ENCODE peak calls at places on chromosome 5, in nine cellular contexts. H, O, Q, K, F, Y, C, G and D are unnamed samples.

GRCh38 chr5:77308154-77308960 is 97.9 kb downstream of the PDE8B start:
- DNase-seq in H (no peak), G (no peak), K (no peak), F (no peak), Y (no peak), O (no peak), Q (no peak), C (no peak), D (no peak)

GRCh38 chr5:113278976-113279375 is 155.8 kb downstream of the TSSK1B start:
- DNase-seq in K (no peak), Y (no peak), G (no peak), Q (no peak), F (peak), O (no peak), C (no peak), H (no peak), D (no peak)

GRCh38 chr5:83927140-83927733 is 206.6 kb upstream of the HAPLN1 start:
- DNase-seq in Q (peak), G (no peak), C (peak), K (peak), Y (peak), O (no peak), F (peak), H (peak), D (peak)

GRCh38 chr5:37212096-37212495 is 37.1 kb downstream of the CPLANE1 start:
- DNase-seq in F (no peak), H (no peak), O (no peak), Q (no peak), G (no peak), C (peak), Y (no peak), K (no peak), D (no peak)

GRCh38 chr5:55636711-55637110 is 75.4 kb downstream of the SLC38A9 start:
- DNase-seq in G (no peak), Y (peak), C (peak), F (no peak), H (no peak), O (peak), K (peak), Q (no peak), D (no peak)

GRCh38 chr5:143119301-143119769 is 284.2 kb downstream of the NR3C1 start:
- DNase-seq in C (no peak), O (no peak), Q (no peak), G (no peak), H (peak), K (peak), Y (no peak), F (no peak), D (no peak)

GRCh38 chr5:140023611-140024191 is 19.4 kb downstream of the NRG2 start:
- DNase-seq in H (no peak), F (no peak), K (no peak), Y (no peak), C (no peak), G (no peak), Q (no peak), O (no peak), D (no peak)

GRCh38 chr5:179266291-179267070 is 78.8 kb downstream of the ADAMTS2 start:
- DNase-seq in K (peak), G (no peak), H (no peak), O (no peak), Y (no peak), Q (peak), F (no peak), C (no peak), D (no peak)

GRCh38 chr5:79108792-79109191 is 2.8 kb upstream of the BHMT start:
- DNase-seq in Q (no peak), K (no peak), C (no peak), G (no peak), F (no peak), O (no peak), Y (no peak), H (no peak), D (no peak)

GRCh38 chr5:79111960-79112702 is 522 bp downstream of the BHMT start:
- DNase-seq in Y (no peak), O (no peak), Q (no peak), G (no peak), K (no peak), F (no peak), H (no peak), C (no peak), D (peak)

GRCh38 chr5:79107020-79107796 is 4.4 kb upstream of the BHMT start:
- DNase-seq in Q (no peak), Y (no peak), F (no peak), H (no peak), C (no peak), G (no peak), K (no peak), O (no peak), D (no peak)

GRCh38 chr5:79111387-79111959 is at the start of gene BHMT:
- DNase-seq in O (no peak), Y (no peak), F (no peak), G (no peak), Q (no peak), K (no peak), C (no peak), H (no peak), D (peak)

DNA sequence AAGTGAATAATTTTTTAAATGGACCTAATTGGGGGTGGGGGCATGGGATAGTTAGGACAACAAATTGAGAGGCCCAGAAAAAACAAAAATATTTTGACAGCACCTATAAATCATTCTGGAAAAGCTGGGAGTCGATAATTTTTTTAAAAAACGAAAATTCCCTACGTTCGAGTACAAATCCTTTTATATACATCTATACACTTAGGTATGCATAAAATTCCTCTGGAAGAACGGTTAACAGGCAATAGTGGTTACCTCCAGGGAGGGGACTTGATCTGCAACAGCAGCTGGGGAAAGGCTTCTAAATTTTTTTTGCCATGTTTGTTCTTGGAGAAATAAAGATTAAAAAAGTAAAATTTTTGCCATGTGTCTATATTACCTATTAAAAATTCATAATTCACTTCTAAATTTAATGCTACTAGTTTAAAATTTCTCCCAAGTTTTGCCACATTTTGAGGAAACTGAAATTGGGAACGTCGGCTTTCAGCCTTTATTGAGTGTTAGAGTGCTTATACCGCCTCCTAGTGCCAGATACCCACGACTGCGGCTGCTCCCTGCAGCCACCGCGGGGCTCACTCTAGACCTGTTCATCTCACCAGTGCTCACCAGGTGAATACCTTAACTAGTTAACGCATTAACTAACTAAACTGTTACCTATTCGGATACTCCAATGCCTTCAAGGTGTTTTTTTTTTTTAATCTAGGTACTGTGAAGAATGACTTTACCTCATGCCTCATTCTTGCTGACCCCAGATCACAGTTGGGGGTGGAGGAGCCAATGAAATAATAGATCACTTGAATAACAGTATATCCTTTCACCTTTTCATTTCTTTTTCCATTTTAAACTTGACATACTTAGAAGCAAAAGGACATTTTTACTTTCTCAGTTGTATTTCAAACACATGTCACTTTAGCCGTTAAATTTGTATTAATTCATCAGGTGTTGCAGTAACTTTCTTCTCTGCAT is 1.8 kb upstream of the BHMT start:
- DNase-seq in Q (no peak), G (peak), O (no peak), K (no peak), H (peak), Y (no peak), F (no peak), C (peak), D (no peak)
- TF ChIP-seq CTCF in Q (peak), G (peak), O (peak), K (peak), H (peak), Y (peak), F (peak), C (peak), D (no peak)

DNA sequence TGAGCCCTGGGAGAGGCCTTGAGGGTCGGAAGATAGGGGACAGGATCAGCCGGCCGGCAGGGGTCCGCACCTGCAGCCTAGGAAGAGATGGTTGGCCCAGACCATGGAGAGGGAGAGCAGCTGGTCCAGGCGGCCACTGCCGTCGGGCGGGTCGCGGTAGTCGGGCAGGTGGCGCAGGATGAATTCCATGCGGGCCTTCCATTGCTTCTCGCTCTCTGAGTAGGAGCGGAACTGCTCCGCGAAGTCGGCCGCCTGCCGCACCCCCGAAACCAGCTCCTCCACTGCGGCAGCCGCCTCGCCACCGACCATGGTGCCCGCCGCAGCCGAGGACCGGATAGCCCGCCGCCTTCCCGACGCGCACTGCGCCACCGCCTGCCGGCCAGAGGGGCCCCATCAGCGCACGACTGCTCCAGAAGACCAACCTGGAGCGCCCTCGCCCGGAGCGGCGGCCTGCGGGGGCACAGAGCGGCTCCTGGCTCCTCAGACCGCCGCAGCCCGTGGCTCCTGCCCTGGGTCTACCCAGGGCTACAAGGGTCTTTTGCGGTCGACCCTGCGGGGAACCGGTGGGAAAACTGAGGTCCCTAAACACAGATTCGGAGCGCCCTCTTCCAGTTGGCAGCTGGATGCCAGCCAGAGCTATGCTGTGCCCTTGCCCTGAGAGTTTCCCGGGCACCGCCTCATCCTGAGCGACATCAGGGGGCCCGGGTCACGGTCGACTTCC is at the start of gene CDKN2AIPNL:
- DNase-seq in K (peak), H (peak), C (peak), O (peak), Y (peak), Q (peak), F (peak), G (peak), D (peak)
- TF ChIP-seq CTCF in K (peak), H (peak), C (peak), O (peak), Y (peak), Q (peak), F (peak), G (peak), D (no peak)

GRCh38 chr5:144183254-144183889 is 12.7 kb downstream of the KCTD16 start:
- DNase-seq in C (peak), G (no peak), Y (no peak), K (peak), O (no peak), H (peak), Q (no peak), F (peak), D (no peak)
- TF ChIP-seq CTCF in C (peak), G (peak), Y (peak), K (peak), O (peak), H (peak), Q (peak), F (peak), D (peak)

GRCh38 chr5:181222630-181223040 is 446 bp upstream of the TRIM41 start:
- DNase-seq in H (no peak), C (no peak), F (peak), G (no peak), Y (no peak), Q (peak), K (no peak), O (no peak), D (no peak)

GRCh38 chr5:181224390-181225234 is 1.5 kb downstream of the TRIM41 start:
- DNase-seq in H (peak), K (no peak), F (no peak), Q (no peak), O (no peak), C (no peak), G (peak), Y (no peak), D (no peak)

GRCh38 chr5:181223729-181224389 is 778 bp downstream of the TRIM41 start:
- DNase-seq in C (no peak), Q (peak), F (no peak), H (peak), O (no peak), K (no peak), Y (peak), G (peak), D (peak)

GRCh38 chr5:181221792-181222629 is 1.1 kb upstream of the TRIM41 start:
- DNase-seq in K (peak), C (peak), O (peak), Y (peak), G (peak), F (peak), H (peak), Q (peak), D (peak)

GRCh38 chr5:181223041-181223728 is at the start of gene TRIM41:
- DNase-seq in G (peak), K (peak), O (peak), Q (peak), C (peak), H (peak), F (peak), Y (peak), D (peak)
- TF ChIP-seq CTCF in G (no peak), K (peak), O (no peak), Q (peak), C (no peak), H (peak), F (peak), Y (no peak), D (no peak)

GRCh38 chr5:148934895-148935400 is 108.5 kb downstream of the ADRB2 start:
- DNase-seq in O (no peak), K (no peak), F (no peak), Q (no peak), Y (no peak), C (no peak), G (no peak), H (no peak), D (no peak)

GRCh38 chr5:148937239-148937638 is 110.8 kb downstream of the ADRB2 start:
- DNase-seq in F (no peak), K (no peak), C (no peak), O (no peak), Q (no peak), H (no peak), Y (no peak), G (no peak), D (no peak)

GRCh38 chr5:148931453-148932057 is 105.1 kb downstream of the ADRB2 start:
- DNase-seq in C (no peak), O (no peak), Q (no peak), K (no peak), Y (no peak), G (no peak), F (no peak), H (no peak), D (no peak)

GRCh38 chr5:148932355-148932935 is 106.0 kb downstream of the ADRB2 start:
- DNase-seq in Q (no peak), F (no peak), O (no peak), G (no peak), C (no peak), Y (no peak), H (no peak), K (peak), D (no peak)

GRCh38 chr5:148933903-148934432 is 107.6 kb downstream of the ADRB2 start:
- DNase-seq in K (no peak), G (no peak), O (no peak), C (no peak), H (no peak), Q (no peak), Y (no peak), F (no peak), D (no peak)
- TF ChIP-seq CTCF in K (no peak), G (no peak), O (no peak), C (no peak), H (no peak), Q (no peak), Y (no peak), F (no peak), D (no peak)

GRCh38 chr5:6393596-6394194 is 15.3 kb upstream of the MED10 start:
- DNase-seq in Q (no peak), G (no peak), H (no peak), K (no peak), Y (no peak), O (no peak), F (no peak), C (no peak), D (no peak)
- TF ChIP-seq CTCF in Q (no peak), G (no peak), H (no peak), K (no peak), Y (no peak), O (no peak), F (no peak), C (no peak), D (no peak)

GRCh38 chr5:169195601-169196000 is 105.3 kb downstream of the SLIT3 start:
- DNase-seq in G (no peak), O (no peak), K (no peak), F (no peak), Q (no peak), Y (no peak), H (no peak), C (no peak), D (no peak)

GRCh38 chr5:169200086-169200778 is 100.7 kb downstream of the SLIT3 start:
- DNase-seq in Q (peak), G (no peak), O (no peak), F (no peak), Y (no peak), H (no peak), K (peak), C (no peak), D (no peak)

GRCh38 chr5:169196059-169196458 is 104.9 kb downstream of the SLIT3 start:
- DNase-seq in K (no peak), F (no peak), O (no peak), H (no peak), Q (no peak), C (no peak), G (no peak), Y (no peak), D (no peak)

GRCh38 chr5:169201597-169201996 is 99.3 kb downstream of the SLIT3 start:
- DNase-seq in Q (no peak), K (no peak), Y (no peak), O (no peak), F (no peak), C (peak), H (no peak), G (no peak), D (no peak)

DNA sequence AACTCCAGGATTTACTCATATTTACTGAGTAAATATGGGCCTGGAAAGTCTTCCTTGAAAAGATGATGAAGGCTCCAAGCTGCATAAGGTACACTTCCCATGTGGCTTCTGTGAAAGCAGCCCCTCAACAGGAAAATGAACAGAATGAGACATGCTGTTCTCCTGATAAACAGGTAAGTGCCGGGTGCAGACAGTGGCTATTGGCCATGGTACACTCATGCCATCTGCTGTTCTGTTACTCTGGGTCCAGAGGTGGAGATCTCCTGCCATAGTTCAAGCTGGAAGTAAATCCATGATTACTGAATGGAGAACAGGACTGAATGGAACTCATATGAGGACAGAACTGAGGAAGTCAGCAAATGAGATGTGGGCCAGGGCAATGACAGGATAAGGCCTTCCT is 103.6 kb downstream of the SLIT3 start:
- DNase-seq in O (no peak), C (peak), Y (no peak), K (peak), Q (no peak), F (no peak), H (no peak), G (no peak), D (no peak)
- TF ChIP-seq CTCF in O (no peak), C (no peak), Y (peak), K (peak), Q (peak), F (peak), H (no peak), G (no peak), D (no peak)

GRCh38 chr5:145903113-145903512 is 30.3 kb upstream of the GRXCR2 start:
- DNase-seq in G (no peak), F (no peak), Q (no peak), K (no peak), Y (no peak), O (no peak), C (peak), H (peak), D (no peak)
- TF ChIP-seq CTCF in G (no peak), F (peak), Q (peak), K (peak), Y (no peak), O (no peak), C (no peak), H (peak), D (no peak)

GRCh38 chr5:175842947-175843793 is 28.2 kb upstream of the CPLX2 start:
- DNase-seq in F (peak), H (no peak), Y (no peak), Q (peak), G (no peak), O (no peak), K (peak), C (peak), D (peak)

GRCh38 chr5:175836741-175837729 is 34.3 kb upstream of the CPLX2 start:
- DNase-seq in K (no peak), Q (no peak), H (no peak), C (no peak), O (no peak), F (no peak), Y (no peak), G (no peak), D (peak)

GRCh38 chr5:175844174-175844573 is 27.2 kb upstream of the CPLX2 start:
- DNase-seq in Q (no peak), G (no peak), C (no peak), O (no peak), H (no peak), F (no peak), K (no peak), Y (no peak), D (no peak)

GRCh38 chr5:175842506-175842905 is 28.9 kb upstream of the CPLX2 start:
- DNase-seq in C (no peak), F (no peak), Q (no peak), O (no peak), Y (no peak), G (no peak), K (no peak), H (no peak), D (no peak)

DNA sequence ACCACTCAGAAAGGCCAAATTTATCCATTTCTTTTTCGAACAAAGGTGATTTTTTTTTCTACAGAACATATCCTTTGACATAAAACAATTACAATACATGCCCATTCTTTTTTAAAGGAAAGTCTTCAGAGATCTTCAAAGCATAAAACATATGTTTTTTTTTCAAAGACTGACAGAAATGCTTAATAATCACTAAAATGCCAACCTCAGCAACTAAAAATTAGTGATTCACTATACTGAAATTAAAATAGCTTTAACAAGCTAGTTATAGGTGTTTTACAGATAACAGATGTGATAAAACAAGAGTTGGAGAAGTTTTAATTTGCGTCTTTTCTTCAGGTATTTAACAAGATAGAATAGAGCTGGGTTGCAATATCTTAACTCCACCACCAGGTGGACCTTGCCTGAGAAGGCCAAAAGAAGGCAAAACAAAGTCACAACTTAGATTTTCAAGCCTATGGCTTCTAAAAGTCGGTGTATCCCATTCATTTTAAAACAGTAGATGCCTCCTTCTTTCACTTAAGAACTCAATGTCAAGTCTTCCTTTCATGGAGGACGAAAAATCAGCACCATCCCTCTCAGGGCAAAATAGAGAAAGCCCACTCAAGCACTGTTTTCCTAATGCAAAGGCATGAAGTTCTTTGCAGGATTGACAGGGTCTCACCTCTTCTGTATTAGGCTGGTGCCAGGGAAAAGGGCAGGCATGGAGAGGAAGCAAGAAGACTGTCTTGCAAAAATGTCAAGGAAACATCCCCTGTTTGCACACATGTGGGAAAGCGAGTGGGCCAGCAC is 31.1 kb upstream of the CPLX2 start:
- DNase-seq in K (peak), Q (no peak), O (no peak), H (peak), C (peak), F (peak), Y (no peak), G (no peak), D (no peak)
- TF ChIP-seq CTCF in K (peak), Q (peak), O (peak), H (peak), C (peak), F (peak), Y (no peak), G (peak), D (peak)